ENCODE peak calls at places on chromosome 22, in nine cellular contexts. N is ovary, M is Caco-2, Q is CD14-positive monocyte, S is heart right ventricle, U is GM23338, R is neural progenitor cell, K is endothelial cell, D is HepG2. G is an unnamed sample.

GRCh38 chr22:27594020-27594419 is 207.5 kb downstream of the MN1 start:
- DNase-seq in N (no peak), D (no peak), R (no peak), S (no peak), K (no peak), Q (no peak), U (no peak), M (no peak), G (no peak)

GRCh38 chr22:28051787-28052356 is 132.8 kb upstream of the PITPNB start:
- DNase-seq in U (peak), N (peak), R (peak), D (peak), Q (no peak), M (peak), S (peak), K (peak), G (no peak)

GRCh38 chr22:19800761-19801244 is 40.2 kb downstream of the TBX1 start:
- DNase-seq in R (peak), D (peak), U (peak), S (peak), N (no peak), M (peak), K (peak), Q (no peak), G (no peak)

GRCh38 chr22:33380789-33381530 is 322.8 kb upstream of the SYN3 start:
- DNase-seq in N (no peak), D (no peak), Q (no peak), K (no peak), R (no peak), S (no peak), U (no peak), M (no peak), G (peak)

GRCh38 chr22:48070083-48070482 is 1307.6 kb downstream of the TBC1D22A start:
- DNase-seq in S (no peak), N (no peak), M (no peak), R (no peak), U (no peak), K (no peak), Q (no peak), D (no peak), G (no peak)

GRCh38 chr22:18950141-18950540 is 14.0 kb upstream of the PRODH start:
- DNase-seq in Q (no peak), K (peak), D (no peak), U (no peak), M (no peak), N (peak), S (no peak), R (no peak), G (no peak)

GRCh38 chr22:35601743-35602633 is 15.1 kb downstream of the MB start:
- DNase-seq in S (no peak), R (no peak), D (no peak), N (no peak), K (no peak), M (no peak), U (no peak), Q (peak), G (peak)

GRCh38 chr22:50057292-50057867 is 718 bp downstream of the TTLL8 start:
- DNase-seq in S (no peak), Q (no peak), M (no peak), D (no peak), R (no peak), K (no peak), N (no peak), U (no peak), G (no peak)

GRCh38 chr22:35742342-35743100 is 24.8 kb downstream of the APOL5 start:
- DNase-seq in N (no peak), U (no peak), R (no peak), S (no peak), M (no peak), Q (no peak), D (no peak), K (no peak), G (peak)

GRCh38 chr22:27754247-27754887 is 47.2 kb downstream of the MN1 start:
- DNase-seq in D (no peak), N (peak), R (no peak), S (no peak), K (no peak), M (no peak), U (no peak), Q (no peak), G (peak)

GRCh38 chr22:30878516-30879365 is 89.8 kb downstream of the MORC2 start:
- DNase-seq in Q (no peak), D (peak), S (peak), R (no peak), N (no peak), U (no peak), K (no peak), M (no peak), G (no peak)

GRCh38 chr22:34105461-34106062 is 185.3 kb upstream of the LARGE1 start:
- DNase-seq in N (peak), Q (no peak), M (peak), S (peak), D (peak), U (peak), K (peak), R (peak), G (no peak)

GRCh38 chr22:20027966-20028854 is 7.3 kb downstream of the TANGO2 start:
- DNase-seq in K (no peak), Q (no peak), S (no peak), N (no peak), R (no peak), U (no peak), D (no peak), M (peak), G (no peak)

GRCh38 chr22:20244744-20245576 is 23.2 kb downstream of the RTN4R start:
- DNase-seq in S (no peak), N (no peak), Q (no peak), K (no peak), U (no peak), D (no peak), M (no peak), R (peak), G (no peak)

GRCh38 chr22:20805972-20806471 is 32.1 kb downstream of the SERPIND1 start:
- DNase-seq in N (no peak), U (no peak), S (no peak), M (no peak), D (no peak), R (no peak), Q (no peak), K (no peak), G (no peak)

GRCh38 chr22:18970180-18970947 is 34.3 kb upstream of the PRODH start:
- DNase-seq in K (peak), N (no peak), U (peak), M (peak), S (no peak), D (no peak), Q (no peak), R (peak), G (no peak)

GRCh38 chr22:35568751-35569725 is 28.4 kb downstream of the RASD2 start:
- DNase-seq in K (no peak), U (no peak), R (no peak), S (no peak), D (no peak), N (no peak), Q (no peak), M (no peak), G (peak)

GRCh38 chr22:41908409-41909289 is 6.2 kb downstream of the SHISA8 start:
- DNase-seq in S (no peak), N (no peak), D (no peak), M (no peak), R (peak), Q (no peak), K (peak), U (peak), G (no peak)

GRCh38 chr22:48751539-48752437 is 1075.9 kb downstream of the BRD1 start:
- DNase-seq in K (no peak), U (no peak), Q (no peak), D (no peak), N (no peak), S (no peak), R (no peak), M (no peak), G (no peak)

GRCh38 chr22:48712558-48712957 is 1115.1 kb downstream of the BRD1 start:
- DNase-seq in Q (peak), S (no peak), N (no peak), U (no peak), K (no peak), D (no peak), R (no peak), M (no peak), G (no peak)

GRCh38 chr22:31526275-31526674 is 29.9 kb downstream of the SFI1 start:
- DNase-seq in Q (peak), R (no peak), D (no peak), N (no peak), U (no peak), K (no peak), S (no peak), M (no peak), G (no peak)

GRCh38 chr22:50691521-50691920 is 18.9 kb downstream of the SHANK3 start:
- DNase-seq in Q (peak), S (no peak), D (peak), N (peak), M (peak), R (peak), U (peak), K (no peak), G (peak)

GRCh38 chr22:50046481-50047245 is 11.4 kb downstream of the TTLL8 start:
- DNase-seq in S (no peak), N (no peak), K (no peak), D (no peak), R (no peak), Q (no peak), U (no peak), M (no peak), G (no peak)

GRCh38 chr22:42368379-42369249 is 63.6 kb downstream of the NFAM1 start:
- DNase-seq in U (peak), S (no peak), K (no peak), N (peak), R (peak), D (no peak), M (peak), Q (no peak), G (no peak)

GRCh38 chr22:19984201-19984753 is 32.3 kb downstream of the ARVCF start:
- DNase-seq in R (no peak), Q (no peak), S (peak), D (no peak), M (no peak), U (no peak), K (no peak), N (no peak), G (peak)

GRCh38 chr22:41976070-41976901 is 7.0 kb downstream of the SEPTIN3 start:
- DNase-seq in M (peak), D (no peak), N (no peak), K (no peak), U (peak), Q (no peak), S (peak), R (peak), G (no peak)

GRCh38 chr22:50700387-50701075 is 27.9 kb downstream of the SHANK3 start:
- DNase-seq in R (no peak), S (peak), M (peak), Q (no peak), U (no peak), N (no peak), D (peak), K (no peak), G (no peak)

GRCh38 chr22:31800065-31800464 is 46.2 kb downstream of the DEPDC5 start:
- DNase-seq in R (no peak), D (no peak), N (no peak), U (peak), S (no peak), Q (no peak), K (no peak), M (peak), G (peak)

GRCh38 chr22:47163876-47164513 is 401.5 kb downstream of the TBC1D22A start:
- DNase-seq in N (peak), K (no peak), S (peak), D (no peak), R (no peak), M (no peak), Q (peak), U (no peak), G (no peak)

GRCh38 chr22:31692186-31692886 is 30.3 kb upstream of the PISD start:
- DNase-seq in Q (no peak), K (no peak), U (no peak), M (no peak), N (no peak), R (no peak), S (no peak), D (no peak), G (peak)

GRCh38 chr22:17237031-17237668 is 17.9 kb upstream of the ADA2 start:
- DNase-seq in M (no peak), D (no peak), R (no peak), K (no peak), S (no peak), Q (peak), N (no peak), U (no peak), G (no peak)

GRCh38 chr22:48807155-48807554 is 1020.5 kb downstream of the BRD1 start:
- DNase-seq in M (no peak), U (no peak), R (no peak), K (no peak), D (no peak), N (no peak), S (no peak), Q (no peak), G (no peak)

GRCh38 chr22:28183078-28183870 is 264.2 kb upstream of the PITPNB start:
- DNase-seq in N (no peak), Q (no peak), M (no peak), U (no peak), R (no peak), K (no peak), D (no peak), S (no peak), G (no peak)

DNA sequence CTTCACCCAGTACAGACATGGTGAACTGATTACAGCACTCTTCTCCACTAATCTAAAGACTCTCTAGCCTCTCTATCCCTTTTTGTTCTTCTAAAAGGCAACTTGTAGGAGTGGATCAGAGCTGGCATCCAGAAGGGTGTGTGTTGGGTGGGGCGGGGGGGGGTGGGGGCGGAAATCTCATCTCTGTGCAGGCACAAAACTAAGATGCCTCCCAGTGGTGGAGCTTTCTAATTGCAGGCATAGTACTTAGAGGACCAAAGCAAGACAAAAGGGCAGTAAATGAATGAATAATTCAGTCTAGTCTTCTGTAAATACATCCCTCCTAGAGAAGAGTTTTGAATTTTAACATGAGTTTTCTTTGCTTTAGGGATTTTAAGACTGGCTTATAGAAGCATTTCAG is 11.4 kb upstream of the EMID1 start:
- DNase-seq in M (no peak), K (no peak), Q (no peak), S (no peak), R (no peak), U (peak), D (no peak), N (no peak), G (no peak)
- TF ChIP-seq CTCF in M (no peak), K (peak), Q (no peak), S (no peak), R (peak), U (peak), D (peak), N (no peak), G (no peak)

GRCh38 chr22:43826142-43827093 is 14.3 kb upstream of the EFCAB6 start:
- DNase-seq in S (no peak), K (no peak), D (no peak), Q (peak), M (no peak), R (no peak), U (no peak), N (no peak), G (peak)
- TF ChIP-seq CTCF in S (peak), K (no peak), D (peak), Q (no peak), M (peak), R (no peak), U (peak), N (no peak), G (peak)

GRCh38 chr22:45309422-45310227 is at the start of gene FAM118A:
- DNase-seq in D (peak), Q (peak), K (peak), S (peak), N (peak), M (peak), R (peak), U (peak), G (peak)
- TF ChIP-seq CTCF in D (peak), Q (no peak), K (no peak), S (no peak), N (no peak), M (no peak), R (no peak), U (peak), G (peak)

GRCh38 chr22:22574361-22574760 is 15.3 kb upstream of the PRAME start:
- DNase-seq in R (no peak), M (no peak), Q (no peak), U (no peak), N (no peak), K (no peak), D (no peak), S (no peak), G (no peak)

GRCh38 chr22:22573047-22573889 is 14.2 kb upstream of the PRAME start:
- DNase-seq in R (no peak), D (no peak), U (no peak), Q (no peak), S (no peak), M (no peak), K (no peak), N (no peak), G (no peak)

GRCh38 chr22:22576989-22577427 is 17.9 kb upstream of the PRAME start:
- DNase-seq in Q (no peak), K (no peak), D (no peak), U (no peak), N (no peak), M (no peak), S (no peak), R (no peak), G (no peak)

GRCh38 chr22:22578702-22579424 is 19.8 kb upstream of the PRAME start:
- DNase-seq in M (no peak), D (no peak), N (no peak), S (peak), U (no peak), K (no peak), R (no peak), Q (no peak), G (no peak)

DNA sequence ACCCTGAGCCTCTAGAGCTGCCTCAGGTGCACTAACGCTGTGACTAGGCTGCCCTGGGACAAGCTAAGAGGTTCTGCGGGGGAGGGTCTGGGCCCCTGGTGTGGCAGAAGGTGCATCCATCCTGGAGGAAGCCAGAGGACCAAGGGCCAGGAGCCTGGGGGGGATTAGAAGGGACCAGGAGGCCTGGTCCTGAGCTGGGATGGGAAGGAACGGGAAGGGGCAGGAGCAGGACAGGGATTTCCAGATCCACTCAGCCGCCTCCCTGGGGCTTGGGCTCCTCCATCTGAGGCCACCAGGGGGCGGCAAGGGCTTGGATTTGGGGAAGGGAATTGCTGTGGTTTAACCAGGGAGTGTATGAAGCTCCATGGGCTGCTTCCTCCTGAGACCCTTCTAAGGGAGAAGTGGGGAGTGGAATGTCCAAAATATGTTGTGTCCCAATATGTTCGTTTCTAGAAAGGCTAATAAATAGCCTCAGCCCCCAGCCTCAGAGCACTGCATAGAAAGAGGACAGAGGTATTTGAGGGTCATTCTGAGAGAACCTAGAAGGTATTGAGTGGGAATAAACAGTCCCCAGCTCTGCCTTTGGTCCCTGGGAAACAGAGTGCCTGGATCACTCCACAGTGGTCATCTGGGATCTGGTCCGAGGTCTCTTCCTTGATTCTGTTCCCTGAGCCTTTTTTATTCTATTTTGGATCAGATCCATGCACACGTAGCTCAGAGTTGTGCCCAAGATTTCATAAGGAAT is 17.4 kb upstream of the PRAME start:
- DNase-seq in U (peak), N (peak), M (peak), K (peak), D (peak), Q (no peak), S (peak), R (peak), G (no peak)
- TF ChIP-seq CTCF in U (peak), N (no peak), M (peak), K (peak), D (peak), Q (peak), S (peak), R (peak), G (peak)

DNA sequence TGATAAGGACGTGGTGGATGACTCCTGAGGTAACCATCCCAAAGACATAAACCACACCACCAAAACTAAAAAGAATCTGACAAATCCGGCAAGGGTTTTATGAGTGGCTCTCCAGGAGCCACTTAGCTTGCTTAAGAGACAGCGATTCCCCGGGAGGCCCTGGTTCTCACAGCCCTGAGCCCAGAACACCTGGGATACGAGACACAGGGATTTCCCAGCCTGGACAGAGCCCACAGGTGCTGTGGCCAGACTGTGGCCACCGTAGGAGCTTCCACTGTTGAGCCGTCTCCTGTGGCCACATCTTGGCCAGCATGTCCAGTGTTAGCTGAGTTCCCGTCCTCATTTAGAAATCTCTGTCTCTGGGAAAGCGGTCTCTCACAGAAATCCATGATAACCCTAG is 71.2 kb upstream of the ASPHD2 start:
- DNase-seq in N (no peak), U (no peak), D (no peak), K (no peak), M (no peak), Q (no peak), S (no peak), R (no peak), G (no peak)
- TF ChIP-seq CTCF in N (no peak), U (no peak), D (no peak), K (no peak), M (no peak), Q (no peak), S (no peak), R (no peak), G (no peak)

GRCh38 chr22:38865201-38866023 is 6.6 kb downstream of the CBX6 start:
- DNase-seq in S (no peak), M (no peak), D (no peak), N (peak), K (no peak), R (no peak), U (no peak), Q (peak), G (no peak)

GRCh38 chr22:38867124-38867455 is 4.9 kb downstream of the CBX6 start:
- DNase-seq in S (no peak), K (no peak), U (no peak), N (no peak), D (no peak), M (no peak), Q (no peak), R (no peak), G (no peak)

GRCh38 chr22:38867496-38868285 is 4.3 kb downstream of the CBX6 start:
- DNase-seq in R (no peak), Q (no peak), K (no peak), N (peak), U (no peak), S (no peak), D (no peak), M (no peak), G (no peak)

GRCh38 chr22:38866024-38866398 is 6.0 kb downstream of the CBX6 start:
- DNase-seq in R (no peak), U (no peak), D (no peak), N (no peak), S (no peak), Q (no peak), M (no peak), K (no peak), G (no peak)

DNA sequence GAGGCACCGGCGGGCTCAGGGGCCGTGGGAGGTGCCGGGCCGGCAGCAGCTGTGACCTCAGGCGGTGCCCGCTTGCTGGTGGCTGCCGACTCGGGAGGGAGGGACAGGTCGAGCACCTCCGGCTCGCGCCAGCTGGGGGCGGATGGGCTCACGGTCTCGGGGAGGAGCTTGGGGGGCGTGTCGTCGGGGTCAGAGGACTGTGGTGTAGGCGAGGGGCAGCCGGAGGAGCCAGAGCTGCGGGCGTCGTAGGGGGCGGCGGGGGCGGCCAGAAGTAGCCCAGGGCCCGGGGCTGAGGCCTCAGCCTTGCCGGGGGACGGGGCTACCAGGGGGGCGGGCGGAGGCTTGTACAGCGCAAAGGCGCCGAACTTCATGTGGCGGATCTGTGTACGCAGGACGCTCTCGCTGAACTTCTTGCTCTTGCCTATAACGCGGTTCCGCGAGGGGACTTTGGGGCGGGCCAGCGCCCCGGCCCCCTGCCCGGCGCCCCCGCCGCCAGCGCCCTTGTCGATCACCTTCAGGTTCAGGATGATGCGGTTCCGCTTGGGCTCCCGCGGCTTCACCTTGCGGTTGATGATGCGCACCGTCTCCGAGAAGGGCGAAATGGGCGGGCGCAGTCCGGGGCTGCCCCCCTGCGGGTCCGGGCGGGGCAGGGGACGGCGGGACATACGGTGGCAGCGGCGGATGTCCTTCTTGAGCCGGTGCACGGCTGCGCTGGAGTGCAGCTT is 5.5 kb downstream of the CBX6 start:
- DNase-seq in K (peak), U (peak), Q (no peak), N (peak), R (peak), S (no peak), D (no peak), M (no peak), G (no peak)
- TF ChIP-seq CTCF in K (no peak), U (peak), Q (no peak), N (no peak), R (peak), S (no peak), D (no peak), M (no peak), G (no peak)